ENCODE peak calls at places on chromosome 12, in four cellular contexts. O is Peyer's patch, B is transverse colon, L is dorsolateral prefrontal cortex. N is an unnamed sample.

GRCh38 chr12:54206807-54207206 is 18.0 kb upstream of the SMUG1 start:
- DNase-seq in O (no peak), B (no peak), L (no peak), N (no peak)

GRCh38 chr12:104522985-104523719 is 66.4 kb downstream of the CHST11 start:
- DNase-seq in O (no peak), B (no peak), L (no peak), N (no peak)

GRCh38 chr12:54390668-54391551 is 6.4 kb upstream of the ZNF385A start:
- DNase-seq in O (peak), B (peak), L (peak), N (peak)

GRCh38 chr12:12800406-12801180 is 12.6 kb upstream of the DDX47 start:
- DNase-seq in O (no peak), B (no peak), L (no peak), N (no peak)

GRCh38 chr12:26028953-26029740 is 70.7 kb downstream of the RASSF8 start:
- DNase-seq in O (no peak), B (peak), L (no peak), N (peak)

GRCh38 chr12:1993871-1994371 is 10.3 kb downstream of the DCP1B start:
- DNase-seq in O (peak), B (peak), L (no peak), N (no peak)

GRCh38 chr12:6946920-6947374 is 3.1 kb downstream of the C12orf57 start:
- DNase-seq in O (no peak), B (no peak), L (no peak), N (no peak)

GRCh38 chr12:18946106-18946505 is 183.4 kb upstream of the PLEKHA5 start:
- DNase-seq in O (no peak), B (no peak), L (no peak), N (no peak)

GRCh38 chr12:120825337-120825736 is 78.8 kb downstream of the SPPL3 start:
- DNase-seq in O (no peak), B (no peak), L (no peak), N (no peak)

GRCh38 chr12:3171195-3171591 is 94.0 kb downstream of the TSPAN9 start:
- DNase-seq in O (no peak), B (no peak), L (no peak), N (no peak)

GRCh38 chr12:83826112-83826511 is 1086.5 kb downstream of the SLC6A15 start:
- DNase-seq in O (peak), B (no peak), L (no peak), N (peak)

GRCh38 chr12:92955997-92956663 is 27.0 kb upstream of the EEA1 start:
- DNase-seq in O (no peak), B (no peak), L (no peak), N (no peak)

GRCh38 chr12:123941485-123942276 is 30.9 kb downstream of the CCDC92 start:
- DNase-seq in O (peak), B (no peak), L (no peak), N (no peak)

GRCh38 chr12:19969476-19969875 is 398.9 kb upstream of the PDE3A start:
- DNase-seq in O (no peak), B (no peak), L (no peak), N (no peak)

GRCh38 chr12:753401-754237 is 1.2 kb downstream of the WNK1 start:
- DNase-seq in O (peak), B (peak), L (peak), N (peak)

GRCh38 chr12:38934696-38935095 is 29.3 kb upstream of the CPNE8 start:
- DNase-seq in O (no peak), B (no peak), L (no peak), N (no peak)

GRCh38 chr12:77947326-77947725 is 116.6 kb downstream of the NAV3 start:
- DNase-seq in O (no peak), B (no peak), L (no peak), N (no peak)

GRCh38 chr12:77946541-77947021 is 115.9 kb downstream of the NAV3 start:
- DNase-seq in O (no peak), B (no peak), L (no peak), N (no peak)

GRCh38 chr12:77943466-77943865 is 112.8 kb downstream of the NAV3 start:
- DNase-seq in O (no peak), B (no peak), L (no peak), N (no peak)

GRCh38 chr12:77953515-77953914 is 122.8 kb downstream of the NAV3 start:
- DNase-seq in O (no peak), B (no peak), L (no peak), N (no peak)

GRCh38 chr12:77947746-77948145 is 117.1 kb downstream of the NAV3 start:
- DNase-seq in O (no peak), B (no peak), L (no peak), N (no peak)
- TF ChIP-seq CTCF in O (no peak), B (no peak), L (no peak), N (no peak)

DNA sequence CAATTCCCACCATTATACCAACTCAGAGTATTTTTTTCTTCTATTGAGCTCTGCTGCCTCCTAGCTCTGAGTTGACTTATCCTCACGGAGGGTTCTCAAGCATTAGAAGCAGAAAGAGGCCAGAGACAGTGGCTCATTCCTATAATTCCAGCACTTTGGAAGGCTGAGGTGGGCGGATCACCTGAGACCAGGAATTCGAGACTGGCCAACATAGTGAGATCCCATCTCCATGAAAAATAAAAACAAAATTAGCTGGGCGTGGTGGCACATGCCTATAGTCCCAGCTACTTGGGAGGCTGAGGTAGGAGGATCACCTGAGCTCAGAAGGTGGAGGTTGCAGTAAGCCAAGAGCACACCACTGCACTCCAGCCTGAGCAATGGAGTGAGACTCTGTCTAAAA is 21.0 kb downstream of the HPD start:
- DNase-seq in O (no peak), B (no peak), L (no peak), N (no peak)
- TF ChIP-seq CTCF in O (no peak), B (no peak), L (no peak), N (no peak)

DNA sequence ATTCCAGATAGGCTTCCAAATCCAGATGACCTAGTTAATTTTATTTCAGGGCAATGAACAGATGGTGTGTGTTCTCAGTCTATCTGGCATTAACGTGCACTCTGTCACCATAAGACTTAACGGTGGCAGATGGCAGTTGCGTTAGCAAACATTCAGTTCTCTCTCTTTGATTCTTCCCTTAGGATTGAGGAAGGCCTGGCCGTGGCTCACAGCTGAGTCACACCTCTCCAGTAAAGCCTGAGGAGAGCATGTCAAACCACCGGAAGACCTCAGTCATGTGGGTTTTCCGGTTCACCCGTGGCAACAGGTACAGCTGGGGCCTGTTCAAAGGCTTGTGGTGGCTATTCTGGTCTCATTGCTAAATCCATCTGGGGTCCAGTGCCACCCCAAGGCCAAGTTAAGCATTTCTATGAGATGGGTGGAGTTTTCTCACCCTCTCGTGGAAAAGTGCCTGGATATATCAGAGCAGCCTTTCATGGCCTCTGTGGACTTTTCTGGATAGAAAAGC is 545.1 kb upstream of the ATP2B1 start:
- DNase-seq in O (peak), B (peak), L (peak), N (no peak)
- TF ChIP-seq CTCF in O (peak), B (no peak), L (no peak), N (no peak)

GRCh38 chr12:42887657-42888056 is 298.1 kb upstream of the PRICKLE1 start:
- DNase-seq in O (no peak), B (no peak), L (no peak), N (no peak)
- TF ChIP-seq CTCF in O (no peak), B (no peak), L (no peak), N (no peak)

GRCh38 chr12:109345428-109345827 is 2.3 kb upstream of the MYO1H start:
- DNase-seq in O (no peak), B (no peak), L (no peak), N (no peak)

GRCh38 chr12:109347579-109347978 is at the start of gene MYO1H:
- DNase-seq in O (no peak), B (no peak), L (no peak), N (no peak)

GRCh38 chr12:109346920-109347319 is 780 bp upstream of the MYO1H start:
- DNase-seq in O (no peak), B (no peak), L (no peak), N (no peak)
- TF ChIP-seq CTCF in O (no peak), B (no peak), L (no peak), N (no peak)

DNA sequence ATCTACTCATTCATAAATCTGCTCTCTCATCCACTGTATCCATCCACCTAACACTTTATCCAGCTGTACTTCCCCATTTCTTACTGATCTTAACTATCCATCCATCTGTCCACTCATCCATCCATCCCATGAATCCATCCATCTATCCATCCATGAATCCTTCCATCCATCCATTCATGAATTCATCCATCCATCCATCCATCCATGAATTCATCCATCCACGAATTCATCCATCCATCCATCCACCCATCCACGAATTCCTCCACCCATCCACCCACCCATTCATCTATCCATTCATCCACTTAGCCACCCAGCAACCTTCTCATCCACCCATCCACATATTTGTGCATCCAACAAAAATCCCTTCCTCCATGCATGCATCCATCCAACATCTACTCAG is 128.6 kb upstream of the MYL2 start:
- DNase-seq in O (no peak), B (no peak), L (no peak), N (no peak)
- TF ChIP-seq CTCF in O (no peak), B (no peak), L (no peak), N (no peak)

DNA sequence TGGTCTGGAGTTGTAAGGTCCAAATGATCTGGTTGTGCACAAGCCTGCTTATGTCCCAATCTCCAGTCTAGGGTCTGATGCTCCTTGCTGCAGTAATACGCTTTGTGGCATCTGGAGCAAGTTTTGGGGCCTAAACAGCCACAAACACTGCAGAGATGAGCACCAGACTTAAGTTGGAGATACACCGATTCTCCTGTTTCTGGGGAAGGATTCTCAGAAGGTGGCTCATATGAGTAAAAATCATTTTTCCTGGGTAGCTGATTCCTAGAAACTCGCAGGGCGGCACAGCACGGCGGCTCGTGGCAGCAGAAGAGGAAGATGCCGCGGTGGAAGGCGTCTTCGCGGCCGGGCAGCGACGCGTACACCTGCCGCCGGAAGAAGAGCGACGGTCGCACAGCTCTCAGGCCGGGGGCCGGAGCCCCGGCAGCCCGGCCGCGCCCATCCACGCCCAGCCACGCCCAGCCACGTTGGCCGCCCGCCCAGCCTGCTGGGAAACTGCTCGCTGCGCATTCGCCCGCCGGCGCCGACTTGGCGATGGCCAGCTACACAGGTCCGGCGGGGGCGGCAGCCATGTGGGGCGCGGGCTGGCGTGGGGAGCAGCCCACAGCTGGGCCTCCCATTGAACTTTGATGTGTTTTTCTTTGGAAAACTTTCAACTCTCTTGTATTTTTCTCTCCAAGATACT is 129.0 kb downstream of the ASCL4 start:
- DNase-seq in O (peak), B (peak), L (peak), N (peak)
- TF ChIP-seq CTCF in O (no peak), B (no peak), L (no peak), N (no peak)

DNA sequence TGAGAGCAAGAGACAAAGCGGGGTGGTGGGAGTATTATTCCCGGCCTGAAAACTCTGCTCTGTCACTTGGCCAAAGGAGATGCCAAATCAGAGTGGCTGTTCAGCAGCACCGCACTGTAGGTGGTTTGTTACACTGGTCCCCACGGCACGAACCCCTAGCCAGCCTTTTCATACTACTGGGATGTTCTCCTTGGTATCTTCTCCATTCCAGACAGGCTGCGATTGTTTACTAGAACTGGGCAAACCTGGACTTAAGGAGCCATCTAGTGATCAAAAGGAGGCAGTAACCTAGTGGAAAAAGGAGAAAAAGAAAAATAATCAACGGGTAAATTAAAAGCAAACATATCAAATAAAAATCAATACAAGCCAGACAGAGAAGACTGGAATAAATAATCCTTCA is 58.9 kb upstream of the TMTC2 start:
- DNase-seq in O (no peak), B (no peak), L (no peak), N (no peak)
- TF ChIP-seq CTCF in O (no peak), B (peak), L (peak), N (peak)

DNA sequence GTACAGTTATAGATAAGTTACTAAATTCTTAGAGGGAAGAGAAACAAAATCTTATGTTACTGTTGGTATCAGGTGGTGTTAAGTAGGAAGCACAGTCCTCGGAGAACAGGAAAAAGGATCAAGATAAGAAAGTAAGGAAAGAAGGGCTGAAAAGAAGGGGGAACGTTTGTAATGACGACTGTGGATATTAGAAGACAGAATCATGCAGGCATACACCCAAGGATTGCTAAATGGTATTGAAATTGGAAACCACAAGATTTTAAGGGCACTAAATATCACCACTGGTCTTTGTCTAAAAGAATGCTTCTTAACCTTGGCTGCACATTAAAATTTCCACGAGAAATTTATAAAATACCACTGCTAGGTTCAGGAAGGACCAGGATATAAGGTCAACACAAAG is 34.1 kb upstream of the ERGIC2 start:
- DNase-seq in O (no peak), B (no peak), L (no peak), N (no peak)
- TF ChIP-seq CTCF in O (no peak), B (no peak), L (no peak), N (no peak)

N was measured in neural crest cell.